ENCODE peak calls at places on chromosomes 6 and 20, in eight cellular contexts. One of them, this sample, is unnamed.

GRCh38 chr20:18739785-18740184 is 73.8 kb upstream of the SCP2D1 start:
- DNase-seq in posterior cingulate gyrus: no peak
- DNase-seq in activated CD4-positive, alpha-beta T cell treated with anti-CD3 and anti-CD28 coated beads for 48 hours: no peak
- DNase-seq in AG04449: peak
- DNase-seq in EH: peak
- DNase-seq in kidney glomerular epithelial cell: no peak
- DNase-seq in GM13976: no peak
- DNase-seq in NCI-H82: no peak
- DNase-seq in this sample: no peak

GRCh38 chr6:41103792-41104324 is 31.1 kb downstream of the NFYA start:
- DNase-seq in kidney glomerular epithelial cell: no peak
- DNase-seq in NCI-H82: no peak
- DNase-seq in GM13976: no peak
- DNase-seq in EH: no peak
- DNase-seq in posterior cingulate gyrus: no peak
- DNase-seq in activated CD4-positive, alpha-beta T cell treated with anti-CD3 and anti-CD28 coated beads for 48 hours: no peak
- DNase-seq in AG04449: no peak
- DNase-seq in this sample: no peak

GRCh38 chr20:60749804-60750602 is 502.1 kb upstream of the CDH4 start:
- DNase-seq in EH: no peak
- DNase-seq in AG04449: no peak
- DNase-seq in kidney glomerular epithelial cell: no peak
- DNase-seq in activated CD4-positive, alpha-beta T cell treated with anti-CD3 and anti-CD28 coated beads for 48 hours: no peak
- DNase-seq in GM13976: no peak
- DNase-seq in NCI-H82: peak
- DNase-seq in posterior cingulate gyrus: no peak
- DNase-seq in this sample: no peak

GRCh38 chr6:137307163-137307851 is 88.1 kb upstream of the IFNGR1 start:
- DNase-seq in posterior cingulate gyrus: no peak
- DNase-seq in AG04449: no peak
- DNase-seq in GM13976: no peak
- DNase-seq in EH: no peak
- DNase-seq in kidney glomerular epithelial cell: no peak
- DNase-seq in NCI-H82: no peak
- DNase-seq in activated CD4-positive, alpha-beta T cell treated with anti-CD3 and anti-CD28 coated beads for 48 hours: no peak
- DNase-seq in this sample: no peak

GRCh38 chr20:50394569-50394968 is 115.6 kb upstream of the PTPN1 start:
- DNase-seq in activated CD4-positive, alpha-beta T cell treated with anti-CD3 and anti-CD28 coated beads for 48 hours: no peak
- DNase-seq in kidney glomerular epithelial cell: no peak
- DNase-seq in AG04449: no peak
- DNase-seq in posterior cingulate gyrus: no peak
- DNase-seq in EH: no peak
- DNase-seq in NCI-H82: no peak
- DNase-seq in GM13976: no peak
- DNase-seq in this sample: no peak

GRCh38 chr6:63824722-63825121 is 189.1 kb downstream of the PHF3 start:
- DNase-seq in EH: no peak
- DNase-seq in posterior cingulate gyrus: no peak
- DNase-seq in NCI-H82: no peak
- DNase-seq in AG04449: no peak
- DNase-seq in GM13976: no peak
- DNase-seq in activated CD4-positive, alpha-beta T cell treated with anti-CD3 and anti-CD28 coated beads for 48 hours: no peak
- DNase-seq in kidney glomerular epithelial cell: no peak
- DNase-seq in this sample: no peak

GRCh38 chr6:90216081-90216977 is 80.3 kb downstream of the BACH2 start:
- DNase-seq in activated CD4-positive, alpha-beta T cell treated with anti-CD3 and anti-CD28 coated beads for 48 hours: peak
- DNase-seq in posterior cingulate gyrus: no peak
- DNase-seq in kidney glomerular epithelial cell: peak
- DNase-seq in EH: peak
- DNase-seq in AG04449: peak
- DNase-seq in GM13976: peak
- DNase-seq in NCI-H82: no peak
- DNase-seq in this sample: no peak

GRCh38 chr6:106425382-106425781 is 64.9 kb downstream of the CRYBG1 start:
- DNase-seq in activated CD4-positive, alpha-beta T cell treated with anti-CD3 and anti-CD28 coated beads for 48 hours: no peak
- DNase-seq in AG04449: no peak
- DNase-seq in EH: no peak
- DNase-seq in GM13976: no peak
- DNase-seq in NCI-H82: no peak
- DNase-seq in posterior cingulate gyrus: no peak
- DNase-seq in kidney glomerular epithelial cell: no peak
- DNase-seq in this sample: no peak

GRCh38 chr6:125277838-125278237 is 23.9 kb downstream of the HDDC2 start:
- DNase-seq in NCI-H82: no peak
- DNase-seq in GM13976: no peak
- DNase-seq in AG04449: no peak
- DNase-seq in posterior cingulate gyrus: no peak
- DNase-seq in kidney glomerular epithelial cell: no peak
- DNase-seq in EH: no peak
- DNase-seq in activated CD4-positive, alpha-beta T cell treated with anti-CD3 and anti-CD28 coated beads for 48 hours: no peak
- DNase-seq in this sample: no peak

GRCh38 chr6:54737247-54737646 is 109.3 kb upstream of the FAM83B start:
- DNase-seq in GM13976: peak
- DNase-seq in NCI-H82: peak
- DNase-seq in activated CD4-positive, alpha-beta T cell treated with anti-CD3 and anti-CD28 coated beads for 48 hours: peak
- DNase-seq in AG04449: no peak
- DNase-seq in posterior cingulate gyrus: no peak
- DNase-seq in kidney glomerular epithelial cell: no peak
- DNase-seq in EH: peak
- DNase-seq in this sample: peak

GRCh38 chr6:106063448-106063850 is 22.7 kb upstream of the PRDM1 start:
- DNase-seq in GM13976: no peak
- DNase-seq in kidney glomerular epithelial cell: no peak
- DNase-seq in NCI-H82: no peak
- DNase-seq in activated CD4-positive, alpha-beta T cell treated with anti-CD3 and anti-CD28 coated beads for 48 hours: no peak
- DNase-seq in AG04449: no peak
- DNase-seq in posterior cingulate gyrus: no peak
- DNase-seq in EH: peak
- DNase-seq in this sample: no peak

GRCh38 chr6:100663219-100663863 is 198.6 kb upstream of the SIM1 start:
- DNase-seq in posterior cingulate gyrus: no peak
- DNase-seq in AG04449: peak
- DNase-seq in GM13976: no peak
- DNase-seq in NCI-H82: no peak
- DNase-seq in kidney glomerular epithelial cell: peak
- DNase-seq in activated CD4-positive, alpha-beta T cell treated with anti-CD3 and anti-CD28 coated beads for 48 hours: no peak
- DNase-seq in EH: peak
- DNase-seq in this sample: no peak

GRCh38 chr20:61436674-61437279 is 184.7 kb downstream of the CDH4 start:
- DNase-seq in activated CD4-positive, alpha-beta T cell treated with anti-CD3 and anti-CD28 coated beads for 48 hours: no peak
- DNase-seq in kidney glomerular epithelial cell: no peak
- DNase-seq in EH: peak
- DNase-seq in posterior cingulate gyrus: no peak
- DNase-seq in AG04449: no peak
- DNase-seq in NCI-H82: no peak
- DNase-seq in GM13976: no peak
- DNase-seq in this sample: no peak

GRCh38 chr6:98946877-98947410 is 802 bp downstream of the FBXL4 start:
- DNase-seq in GM13976: no peak
- DNase-seq in AG04449: no peak
- DNase-seq in EH: peak
- DNase-seq in posterior cingulate gyrus: no peak
- DNase-seq in kidney glomerular epithelial cell: peak
- DNase-seq in NCI-H82: no peak
- DNase-seq in activated CD4-positive, alpha-beta T cell treated with anti-CD3 and anti-CD28 coated beads for 48 hours: peak
- DNase-seq in this sample: peak

GRCh38 chr6:34656378-34657036 is 40.1 kb downstream of the ILRUN start:
- DNase-seq in GM13976: peak
- DNase-seq in EH: peak
- DNase-seq in posterior cingulate gyrus: no peak
- DNase-seq in AG04449: peak
- DNase-seq in NCI-H82: peak
- DNase-seq in activated CD4-positive, alpha-beta T cell treated with anti-CD3 and anti-CD28 coated beads for 48 hours: peak
- DNase-seq in kidney glomerular epithelial cell: no peak
- DNase-seq in this sample: no peak

GRCh38 chr20:40744494-40745175 is 55.6 kb upstream of the MAFB start:
- DNase-seq in NCI-H82: no peak
- DNase-seq in GM13976: no peak
- DNase-seq in AG04449: no peak
- DNase-seq in EH: no peak
- DNase-seq in activated CD4-positive, alpha-beta T cell treated with anti-CD3 and anti-CD28 coated beads for 48 hours: no peak
- DNase-seq in kidney glomerular epithelial cell: no peak
- DNase-seq in posterior cingulate gyrus: no peak
- DNase-seq in this sample: no peak

GRCh38 chr6:127441881-127442280 is 17.3 kb downstream of the KIAA0408 start:
- DNase-seq in activated CD4-positive, alpha-beta T cell treated with anti-CD3 and anti-CD28 coated beads for 48 hours: no peak
- DNase-seq in kidney glomerular epithelial cell: no peak
- DNase-seq in AG04449: no peak
- DNase-seq in NCI-H82: no peak
- DNase-seq in GM13976: no peak
- DNase-seq in posterior cingulate gyrus: no peak
- DNase-seq in EH: no peak
- DNase-seq in this sample: no peak

GRCh38 chr20:15930324-15931305 is 642.6 kb downstream of the KIF16B start:
- DNase-seq in GM13976: no peak
- DNase-seq in activated CD4-positive, alpha-beta T cell treated with anti-CD3 and anti-CD28 coated beads for 48 hours: no peak
- DNase-seq in posterior cingulate gyrus: no peak
- DNase-seq in AG04449: no peak
- DNase-seq in EH: peak
- DNase-seq in kidney glomerular epithelial cell: peak
- DNase-seq in NCI-H82: peak
- DNase-seq in this sample: no peak

GRCh38 chr6:155486795-155487294 is 31.2 kb upstream of the NOX3 start:
- DNase-seq in NCI-H82: no peak
- DNase-seq in EH: no peak
- DNase-seq in posterior cingulate gyrus: no peak
- DNase-seq in kidney glomerular epithelial cell: no peak
- DNase-seq in AG04449: no peak
- DNase-seq in activated CD4-positive, alpha-beta T cell treated with anti-CD3 and anti-CD28 coated beads for 48 hours: no peak
- DNase-seq in GM13976: no peak
- DNase-seq in this sample: no peak

GRCh38 chr20:57193094-57193493 is 73.3 kb downstream of the BMP7 start:
- DNase-seq in kidney glomerular epithelial cell: no peak
- DNase-seq in posterior cingulate gyrus: no peak
- DNase-seq in GM13976: no peak
- DNase-seq in activated CD4-positive, alpha-beta T cell treated with anti-CD3 and anti-CD28 coated beads for 48 hours: no peak
- DNase-seq in EH: no peak
- DNase-seq in AG04449: no peak
- DNase-seq in NCI-H82: no peak
- DNase-seq in this sample: no peak

GRCh38 chr6:75643173-75643572 is 41.5 kb downstream of the SENP6 start:
- DNase-seq in posterior cingulate gyrus: no peak
- DNase-seq in EH: peak
- DNase-seq in GM13976: no peak
- DNase-seq in activated CD4-positive, alpha-beta T cell treated with anti-CD3 and anti-CD28 coated beads for 48 hours: no peak
- DNase-seq in NCI-H82: no peak
- DNase-seq in AG04449: no peak
- DNase-seq in kidney glomerular epithelial cell: no peak
- DNase-seq in this sample: no peak

GRCh38 chr6:108102965-108103364 is 28.4 kb upstream of the OSTM1 start:
- DNase-seq in EH: no peak
- DNase-seq in AG04449: no peak
- DNase-seq in activated CD4-positive, alpha-beta T cell treated with anti-CD3 and anti-CD28 coated beads for 48 hours: no peak
- DNase-seq in GM13976: no peak
- DNase-seq in NCI-H82: no peak
- DNase-seq in kidney glomerular epithelial cell: no peak
- DNase-seq in posterior cingulate gyrus: no peak
- DNase-seq in this sample: no peak

GRCh38 chr6:9612489-9612888 is 802.4 kb downstream of the TFAP2A start:
- DNase-seq in AG04449: no peak
- DNase-seq in EH: peak
- DNase-seq in activated CD4-positive, alpha-beta T cell treated with anti-CD3 and anti-CD28 coated beads for 48 hours: no peak
- DNase-seq in NCI-H82: no peak
- DNase-seq in posterior cingulate gyrus: no peak
- DNase-seq in kidney glomerular epithelial cell: no peak
- DNase-seq in GM13976: no peak
- DNase-seq in this sample: no peak

GRCh38 chr6:17656092-17656491 is 50.6 kb downstream of the NUP153 start:
- DNase-seq in AG04449: no peak
- DNase-seq in activated CD4-positive, alpha-beta T cell treated with anti-CD3 and anti-CD28 coated beads for 48 hours: no peak
- DNase-seq in NCI-H82: peak
- DNase-seq in EH: peak
- DNase-seq in kidney glomerular epithelial cell: no peak
- DNase-seq in posterior cingulate gyrus: no peak
- DNase-seq in GM13976: no peak
- DNase-seq in this sample: no peak

GRCh38 chr6:74551896-74552295 is 654.0 kb downstream of the COL12A1 start:
- DNase-seq in AG04449: peak
- DNase-seq in EH: peak
- DNase-seq in kidney glomerular epithelial cell: no peak
- DNase-seq in GM13976: no peak
- DNase-seq in NCI-H82: no peak
- DNase-seq in posterior cingulate gyrus: no peak
- DNase-seq in activated CD4-positive, alpha-beta T cell treated with anti-CD3 and anti-CD28 coated beads for 48 hours: no peak
- DNase-seq in this sample: no peak